ENCODE peak calls at places on chromosomes 16 and 17, in nine cellular contexts. V, W, A, Q, H, Z, P, M and J are unnamed samples.

GRCh38 chr16:53768167-53768566 is 64.2 kb downstream of the FTO start:
- DNase-seq in V (no peak), W (no peak), A (no peak), Q (no peak), H (no peak), Z (peak; percentile 43), P (no peak), M (peak; percentile 42), J (no peak)

GRCh38 chr17:18860161-18860972 is 2.4 kb downstream of the PRPSAP2 start:
- DNase-seq in V (no peak), W (peak; percentile 38), A (no peak), Q (no peak), H (no peak), Z (no peak), P (no peak), M (no peak), J (no peak)

GRCh38 chr17:47273245-47273644 is 19.6 kb downstream of the ITGB3 start:
- DNase-seq in V (no peak), W (no peak), A (no peak), Q (no peak), H (no peak), Z (no peak), P (no peak), M (no peak), J (no peak)

GRCh38 chr17:69302682-69303081 is 24.3 kb downstream of the ABCA5 start:
- DNase-seq in V (no peak), W (no peak), A (no peak), Q (no peak), H (no peak), Z (no peak), P (no peak), M (no peak), J (no peak)

GRCh38 chr17:65013613-65014391 is 42.7 kb downstream of the GNA13 start:
- DNase-seq in V (no peak), W (peak; percentile 48), A (no peak), Q (no peak), H (no peak), Z (peak; percentile 89), P (peak; percentile 19), M (peak; percentile 84), J (no peak)

GRCh38 chr17:3986939-3987335 is 22.7 kb upstream of the ATP2A3 start:
- DNase-seq in V (no peak), W (no peak), A (no peak), Q (no peak), H (no peak), Z (no peak), P (no peak), M (no peak), J (no peak)

GRCh38 chr16:80932725-80933124 is 74.0 kb downstream of the CMC2 start:
- DNase-seq in V (no peak), W (peak; percentile 34), A (no peak), Q (peak; percentile 69), H (no peak), Z (peak; percentile 93), P (no peak), M (peak; percentile 96), J (peak; percentile 40)

GRCh38 chr17:81483085-81483861 is 29.3 kb downstream of the ACTG1 start:
- DNase-seq in V (peak; percentile 40), W (no peak), A (no peak), Q (peak; percentile 80), H (peak; percentile 80), Z (no peak), P (no peak), M (peak; percentile 61), J (no peak)

GRCh38 chr17:69574257-69575197 is 160.0 kb downstream of the MAP2K6 start:
- DNase-seq in V (no peak), W (no peak), A (no peak), Q (peak; percentile 17), H (no peak), Z (peak; percentile 44), P (no peak), M (peak; percentile 57), J (peak; percentile 38)

GRCh38 chr17:42365136-42365535 is 23.1 kb downstream of the STAT3 start:
- DNase-seq in V (no peak), W (no peak), A (no peak), Q (no peak), H (no peak), Z (peak; percentile 58), P (no peak), M (peak; percentile 78), J (no peak)

GRCh38 chr17:49588726-49589555 is 13.3 kb downstream of the NXPH3 start:
- DNase-seq in V (no peak), W (no peak), A (no peak), Q (no peak), H (no peak), Z (peak; percentile 81), P (no peak), M (peak; percentile 49), J (no peak)

GRCh38 chr17:76246080-76247066 is 6.1 kb upstream of the RNF157 start:
- DNase-seq in V (no peak), W (no peak), A (no peak), Q (no peak), H (no peak), Z (peak; percentile 69), P (no peak), M (no peak), J (no peak)

GRCh38 chr17:57391857-57392256 is 135.5 kb downstream of the MSI2 start:
- DNase-seq in V (no peak), W (no peak), A (no peak), Q (no peak), H (no peak), Z (no peak), P (no peak), M (no peak), J (peak; percentile 56)

GRCh38 chr17:30443721-30444120 is 33.5 kb upstream of the GOSR1 start:
- DNase-seq in V (peak; percentile 13), W (no peak), A (no peak), Q (no peak), H (no peak), Z (no peak), P (no peak), M (no peak), J (no peak)